ENCODE peak calls at places on chromosome X, in six cellular contexts. O, P, C, R, N and B are unnamed samples.

GRCh38 chrX:74536142-74537010 is 78.0 kb downstream of the RLIM start:
- DNase-seq in C (peak; percentile 88), N (peak; percentile 78), P (no peak), O (peak; percentile 71), R (peak; percentile 60), B (peak; percentile 58)

GRCh38 chrX:20378291-20378920 is 111.7 kb upstream of the RPS6KA3 start:
- DNase-seq in C (no peak), N (peak; percentile 60), R (no peak), O (no peak), P (no peak), B (no peak)

GRCh38 chrX:97471071-97471470 is 587.4 kb downstream of the RPA4 start:
- DNase-seq in O (no peak), P (no peak), R (no peak), C (no peak), N (no peak), B (no peak)

GRCh38 chrX:154541896-154542722 is 4.5 kb downstream of the G6PD start:
- DNase-seq in P (no peak), C (peak; percentile 88), N (peak; percentile 49), R (no peak), O (peak; percentile 52), B (no peak)

GRCh38 chrX:16188687-16189086 is 21.4 kb downstream of the MAGEB17 start:
- DNase-seq in P (no peak), O (no peak), R (no peak), C (no peak), N (no peak), B (no peak)

GRCh38 chrX:124098089-124098488 is 136.6 kb downstream of the STAG2 start:
- DNase-seq in R (peak; percentile 27), N (no peak), O (no peak), C (no peak), P (peak; percentile 17), B (no peak)

GRCh38 chrX:101602077-101602476 is 15.7 kb downstream of the ARMCX6 start:
- DNase-seq in C (no peak), P (no peak), O (no peak), N (no peak), R (no peak), B (no peak)

GRCh38 chrX:94288325-94288724 is 614.3 kb downstream of the FAM133A start:
- DNase-seq in P (no peak), R (peak; percentile 17), O (no peak), N (no peak), C (no peak), B (no peak)

GRCh38 chrX:118552501-118552900 is 56.9 kb downstream of the DOCK11 start:
- DNase-seq in C (no peak), R (no peak), P (no peak), O (no peak), N (no peak), B (no peak)
- TF ChIP-seq POLR2AphosphoS5 in C (peak; percentile 12), R (no peak), P (no peak), O (no peak), N (no peak), B (no peak)

GRCh38 chrX:130032552-130032951 is 50.1 kb downstream of the BCORL1 start:
- DNase-seq in R (no peak), N (no peak), C (no peak), P (no peak), O (no peak), B (no peak)

GRCh38 chrX:130027569-130027968 is 45.1 kb downstream of the BCORL1 start:
- DNase-seq in R (no peak), O (no peak), P (no peak), C (no peak), N (no peak), B (no peak)

GRCh38 chrX:130028196-130028595 is 45.8 kb downstream of the BCORL1 start:
- DNase-seq in C (peak; percentile 86), R (peak; percentile 36), O (no peak), N (peak; percentile 51), P (peak; percentile 13), B (peak; percentile 5)

GRCh38 chrX:130034178-130034577 is 51.7 kb downstream of the BCORL1 start:
- DNase-seq in N (no peak), P (no peak), C (no peak), O (no peak), R (no peak), B (no peak)

GRCh38 chrX:130030826-130031225 is 48.4 kb downstream of the BCORL1 start:
- DNase-seq in R (peak; percentile 40), O (no peak), P (no peak), C (no peak), N (no peak), B (no peak)
- H3K36me3 ChIP-seq in R (no peaks in the 10 kb centered on the region), O (no peaks in the 10 kb centered on the region), P (peaks cover 40% of the 10 kb centered on the region), C (peaks cover 6% of the 10 kb centered on the region), N (no peaks in the 10 kb centered on the region), B (no peaks in the 10 kb centered on the region)

DNA sequence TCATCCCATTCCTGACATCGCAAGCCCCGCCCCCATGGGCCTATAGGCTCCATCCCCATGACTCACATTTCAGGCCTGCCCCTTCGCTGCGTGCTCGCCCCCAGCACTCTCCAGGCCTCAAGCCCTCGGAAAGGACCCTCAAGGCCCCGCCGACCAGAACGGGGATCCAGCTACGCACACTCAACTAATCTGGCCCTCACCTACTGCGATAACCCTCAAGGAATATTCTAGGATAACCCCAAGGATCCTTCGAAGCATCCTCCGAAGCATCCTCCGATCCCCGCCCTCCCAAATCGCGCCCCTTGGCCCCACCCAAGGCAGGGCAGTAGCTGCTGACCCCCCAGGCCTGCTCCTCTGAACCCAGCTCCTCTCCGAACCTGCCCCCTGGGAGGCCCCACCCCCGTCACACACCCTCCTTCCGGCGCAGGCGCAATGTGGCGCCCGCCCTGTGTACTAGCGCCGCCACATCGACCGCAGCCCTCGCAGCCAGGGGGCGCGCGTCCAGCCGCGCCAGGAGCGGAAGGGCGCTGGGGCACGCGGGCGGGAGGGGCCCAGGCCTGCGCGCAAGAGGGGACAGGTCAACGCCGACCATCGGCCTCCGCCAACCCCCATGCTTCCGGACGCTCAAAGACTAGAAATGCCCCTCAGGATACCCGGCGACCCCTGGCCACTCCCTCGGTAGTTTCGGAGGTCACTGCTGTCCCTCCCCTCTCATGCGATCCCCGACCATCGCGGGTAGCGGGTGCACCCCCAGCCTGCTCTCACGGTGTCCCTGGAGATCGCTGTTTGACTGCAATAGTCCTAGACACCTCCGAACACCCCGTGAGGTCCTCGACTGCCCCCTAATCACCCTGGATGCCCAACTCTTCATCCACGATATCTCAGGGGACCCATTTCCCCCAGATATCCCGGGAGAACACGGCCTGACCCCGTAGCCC is 6.4 kb upstream of the MAGIX start:
- DNase-seq in R (peak; percentile 91), O (peak; percentile 86), N (peak; percentile 92), C (peak; percentile 97), P (no peak), B (peak; percentile 81)
- TF ChIP-seq POLR2AphosphoS5 in R (peak; percentile 62), O (peak; percentile 35), N (no peak), C (peak; percentile 85), P (no peak), B (peak; percentile 63)

GRCh38 chrX:46575586-46575985 is 2.0 kb downstream of the CHST7 start:
- DNase-seq in R (no peak), N (no peak), O (no peak), C (no peak), P (no peak), B (no peak)

GRCh38 chrX:46577116-46578005 is 3.8 kb downstream of the CHST7 start:
- DNase-seq in N (no peak), R (no peak), C (no peak), O (no peak), P (no peak), B (no peak)

GRCh38 chrX:46574941-46575381 is 1.4 kb downstream of the CHST7 start:
- DNase-seq in O (no peak), C (peak; percentile 86), P (no peak), R (peak; percentile 37), N (no peak), B (no peak)

GRCh38 chrX:46576458-46576857 is 2.9 kb downstream of the CHST7 start:
- DNase-seq in C (no peak), P (no peak), O (no peak), N (no peak), R (no peak), B (no peak)

GRCh38 chrX:46575991-46576392 is 2.4 kb downstream of the CHST7 start:
- DNase-seq in R (peak; percentile 17), C (no peak), O (no peak), N (no peak), P (no peak), B (no peak)
- H3K36me3 ChIP-seq in R (no peaks in the 10 kb centered on the region), C (no peaks in the 10 kb centered on the region), O (no peaks in the 10 kb centered on the region), N (no peaks in the 10 kb centered on the region), P (no peaks in the 10 kb centered on the region), B (no peaks in the 10 kb centered on the region)

GRCh38 chrX:151789179-151789800 is 54.7 kb downstream of the CNGA2 start:
- DNase-seq in C (no peak), P (no peak), O (peak; percentile 63), N (peak; percentile 18), R (no peak), B (no peak)
- TF ChIP-seq POLR2AphosphoS5 in C (no peak), P (no peak), O (no peak), N (no peak), R (no peak), B (no peak)

GRCh38 chrX:71131510-71131909 is 13.1 kb downstream of the MED12 start:
- DNase-seq in P (no peak), O (no peak), C (no peak), N (no peak), R (no peak), B (no peak)
- H3K36me3 ChIP-seq in P (no peaks in the 10 kb centered on the region), O (no peaks in the 10 kb centered on the region), C (peaks cover 58% of the 10 kb centered on the region), N (no peaks in the 10 kb centered on the region), R (peaks cover 4% of the 10 kb centered on the region), B (no peaks in the 10 kb centered on the region)

DNA sequence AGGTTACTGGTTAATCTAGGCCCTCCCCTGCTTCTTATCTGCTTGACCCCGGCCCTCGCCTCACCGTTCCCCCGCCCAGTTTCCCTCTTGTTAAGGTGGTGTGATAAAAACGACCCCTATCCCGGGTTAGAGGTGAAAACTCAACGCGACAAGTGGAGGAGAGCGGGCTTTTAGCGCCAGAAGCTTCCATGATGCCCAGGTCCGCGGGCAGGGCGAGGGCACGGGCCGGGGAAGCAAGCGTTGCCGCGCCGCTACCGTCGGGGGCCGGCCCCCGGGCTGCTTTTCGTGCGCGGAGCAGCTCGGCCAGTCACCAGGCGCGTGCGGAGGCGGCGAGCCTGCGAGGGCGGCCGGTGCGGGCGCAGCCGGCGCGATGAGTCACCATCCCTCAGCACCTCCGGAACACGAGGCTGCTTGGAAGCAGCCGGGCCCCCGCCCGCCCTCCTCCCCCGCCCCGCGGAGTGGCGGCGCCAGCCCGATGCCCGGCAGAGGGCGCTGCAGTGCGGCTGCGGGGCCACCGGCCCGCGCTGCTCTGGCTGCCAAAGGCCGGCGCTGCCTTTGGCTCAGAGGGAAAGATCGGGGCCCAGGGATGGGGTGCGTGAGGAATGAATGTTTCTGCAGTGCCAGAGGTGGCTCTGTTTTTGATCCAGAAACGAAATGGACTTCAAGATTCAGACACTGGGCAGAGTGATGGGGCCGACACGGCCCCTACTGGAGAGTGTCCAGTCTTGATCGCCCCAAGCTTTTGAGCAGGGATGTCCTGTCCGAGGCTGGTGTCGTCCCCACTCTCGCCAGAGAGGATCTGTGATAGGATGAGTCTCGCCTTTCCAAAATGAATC is 107.8 kb downstream of the NHSL2 start:
- DNase-seq in O (peak; percentile 84), R (peak; percentile 80), P (no peak), C (peak; percentile 94), N (peak; percentile 84), B (peak; percentile 76)
- TF ChIP-seq POLR2AphosphoS5 in O (no peak), R (no peak), P (no peak), C (peak; percentile 25), N (no peak), B (no peak)

GRCh38 chrX:49075347-49075746 is 1.5 kb upstream of the PRAF2 start:
- DNase-seq in C (no peak), O (no peak), R (no peak), N (no peak), P (no peak), B (no peak)
- H3K36me3 ChIP-seq in C (no peaks in the 10 kb centered on the region), O (no peaks in the 10 kb centered on the region), R (no peaks in the 10 kb centered on the region), N (no peaks in the 10 kb centered on the region), P (no peaks in the 10 kb centered on the region), B (no peaks in the 10 kb centered on the region)